ENCODE peak calls at places on chromosomes 4 and X, in four cellular contexts. One of them, this sample, is unnamed.

GRCh38 chr4:153260553-153261306 is 56.5 kb downstream of the TRIM2 start:
- DNase-seq in cardiac fibroblast: peak; percentile 31
- DNase-seq in cardiac muscle cell: no peak
- DNase-seq in NCI-H524: no peak
- DNase-seq in this sample: no peak

GRCh38 chr4:42914937-42915336 is 22.4 kb downstream of the GRXCR1 start:
- DNase-seq in cardiac fibroblast: no peak
- DNase-seq in cardiac muscle cell: no peak
- DNase-seq in NCI-H524: no peak
- DNase-seq in this sample: no peak

GRCh38 chr4:15117270-15117946 is 115.1 kb downstream of the CPEB2 start:
- DNase-seq in cardiac fibroblast: no peak
- DNase-seq in cardiac muscle cell: no peak
- DNase-seq in NCI-H524: no peak
- DNase-seq in this sample: no peak

GRCh38 chr4:139712882-139713281 is 47.3 kb downstream of the MGST2 start:
- DNase-seq in cardiac fibroblast: no peak
- DNase-seq in cardiac muscle cell: no peak
- DNase-seq in NCI-H524: no peak
- DNase-seq in this sample: no peak

GRCh38 chr4:10281996-10282395 is 165.4 kb upstream of the WDR1 start:
- DNase-seq in cardiac fibroblast: no peak
- DNase-seq in cardiac muscle cell: no peak
- DNase-seq in NCI-H524: no peak
- DNase-seq in this sample: no peak

GRCh38 chr4:40434126-40434692 is 99.1 kb downstream of the CHRNA9 start:
- DNase-seq in cardiac fibroblast: no peak
- DNase-seq in cardiac muscle cell: no peak
- DNase-seq in NCI-H524: no peak
- DNase-seq in this sample: no peak

GRCh38 chr4:82975792-82976191 is 34.8 kb downstream of the LIN54 start:
- DNase-seq in cardiac fibroblast: peak; percentile 13
- DNase-seq in cardiac muscle cell: no peak
- DNase-seq in NCI-H524: no peak
- DNase-seq in this sample: no peak

GRCh38 chr4:98584265-98584664 is 74.1 kb downstream of the TSPAN5 start:
- DNase-seq in cardiac fibroblast: no peak
- DNase-seq in cardiac muscle cell: no peak
- DNase-seq in NCI-H524: no peak
- DNase-seq in this sample: no peak

GRCh38 chrX:130094712-130095111 is 15.6 kb downstream of the ELF4 start:
- DNase-seq in cardiac fibroblast: no peak
- DNase-seq in cardiac muscle cell: no peak
- DNase-seq in NCI-H524: no peak
- DNase-seq in this sample: no peak

GRCh38 chr4:121053601-121054143 is 18.7 kb downstream of the NDNF start:
- DNase-seq in cardiac fibroblast: no peak
- DNase-seq in cardiac muscle cell: no peak
- DNase-seq in NCI-H524: no peak
- DNase-seq in this sample: no peak

GRCh38 chr4:22488136-22488535 is 27.7 kb downstream of the ADGRA3 start:
- DNase-seq in cardiac fibroblast: no peak
- DNase-seq in cardiac muscle cell: no peak
- DNase-seq in NCI-H524: no peak
- DNase-seq in this sample: no peak

GRCh38 chrX:153934473-153935325 is at the start of gene NAA10:
- DNase-seq in cardiac fibroblast: peak; percentile 73
- DNase-seq in cardiac muscle cell: peak; percentile 84
- DNase-seq in NCI-H524: peak; percentile 67
- DNase-seq in this sample: peak; percentile 73

GRCh38 chr4:88204882-88205281 is 46.4 kb upstream of the ABCG2 start:
- DNase-seq in cardiac fibroblast: peak; percentile 43
- DNase-seq in cardiac muscle cell: no peak
- DNase-seq in NCI-H524: no peak
- DNase-seq in this sample: peak; percentile 17

GRCh38 chrX:12007881-12008280 is 130.4 kb upstream of the FRMPD4 start:
- DNase-seq in cardiac fibroblast: peak; percentile 70
- DNase-seq in cardiac muscle cell: no peak
- DNase-seq in NCI-H524: no peak
- DNase-seq in this sample: no peak

GRCh38 chrX:13000311-13000811 is 25.5 kb downstream of the TMSB4X start:
- DNase-seq in cardiac fibroblast: no peak
- DNase-seq in cardiac muscle cell: no peak
- DNase-seq in NCI-H524: no peak
- DNase-seq in this sample: peak; percentile 41

GRCh38 chrX:68693481-68694410 is 46.3 kb downstream of the STARD8 start:
- DNase-seq in cardiac fibroblast: peak; percentile 73
- DNase-seq in cardiac muscle cell: peak; percentile 82
- DNase-seq in NCI-H524: peak; percentile 70
- DNase-seq in this sample: peak; percentile 73

GRCh38 chrX:154541896-154542722 is 4.5 kb downstream of the G6PD start:
- DNase-seq in cardiac fibroblast: peak; percentile 96
- DNase-seq in cardiac muscle cell: no peak
- DNase-seq in NCI-H524: no peak
- DNase-seq in this sample: peak; percentile 69

GRCh38 chrX:149704664-149705063 is 7.2 kb upstream of the MAGEA11 start:
- DNase-seq in cardiac fibroblast: no peak
- DNase-seq in cardiac muscle cell: no peak
- DNase-seq in NCI-H524: no peak
- DNase-seq in this sample: no peak

GRCh38 chrX:3252744-3253143 is 93.7 kb downstream of the MXRA5 start:
- DNase-seq in cardiac fibroblast: no peak
- DNase-seq in cardiac muscle cell: no peak
- DNase-seq in NCI-H524: no peak
- DNase-seq in this sample: peak; percentile 28

GRCh38 chr4:51843309-51844156 is 580 bp downstream of the DCUN1D4 start:
- DNase-seq in cardiac fibroblast: peak; percentile 78
- DNase-seq in cardiac muscle cell: peak; percentile 75
- DNase-seq in NCI-H524: peak; percentile 5
- DNase-seq in this sample: peak; percentile 75

GRCh38 chr4:176137626-176138025 is 57.8 kb downstream of the SPATA4 start:
- DNase-seq in cardiac fibroblast: peak; percentile 5
- DNase-seq in cardiac muscle cell: no peak
- DNase-seq in NCI-H524: no peak
- DNase-seq in this sample: no peak

GRCh38 chr4:176099314-176099713 is 33.7 kb downstream of the WDR17 start:
- DNase-seq in cardiac fibroblast: no peak
- DNase-seq in cardiac muscle cell: no peak
- DNase-seq in NCI-H524: no peak
- DNase-seq in this sample: no peak